ENCODE peak calls at places on chromosome 6, in seven cellular contexts. One of them, this sample, is unnamed.

GRCh38 chr6:155313602-155314091 is 637 bp downstream of the TFB1M start:
- DNase-seq in IMR-90: no peak
- DNase-seq in stomach: no peak
- DNase-seq in stimulated activated CD8-positive, alpha-beta memory T cell treated with anti-CD3 and anti-CD28 coated beads, Interleukin-15, amount 100 ng/mL, for 4 hours: no peak
- DNase-seq in activated T-cell treated with anti-CD3 and anti-CD28 coated beads, Interleukin-2, amount 50 U/mL, for 72 hours: no peak
- DNase-seq in HAP-1: peak
- DNase-seq in SHP77 treated with DMSO at 0.1 percent for 48 hours: no peak
- DNase-seq in this sample: no peak

GRCh38 chr6:116446399-116446798 is 14.8 kb upstream of the CALHM6 start:
- DNase-seq in HAP-1: no peak
- DNase-seq in stimulated activated CD8-positive, alpha-beta memory T cell treated with anti-CD3 and anti-CD28 coated beads, Interleukin-15, amount 100 ng/mL, for 4 hours: no peak
- DNase-seq in activated T-cell treated with anti-CD3 and anti-CD28 coated beads, Interleukin-2, amount 50 U/mL, for 72 hours: no peak
- DNase-seq in stomach: no peak
- DNase-seq in SHP77 treated with DMSO at 0.1 percent for 48 hours: no peak
- DNase-seq in IMR-90: no peak
- DNase-seq in this sample: no peak

GRCh38 chr6:34919651-34920050 is 30.6 kb downstream of the ANKS1A start:
- DNase-seq in HAP-1: no peak
- DNase-seq in stimulated activated CD8-positive, alpha-beta memory T cell treated with anti-CD3 and anti-CD28 coated beads, Interleukin-15, amount 100 ng/mL, for 4 hours: no peak
- DNase-seq in stomach: no peak
- DNase-seq in SHP77 treated with DMSO at 0.1 percent for 48 hours: no peak
- DNase-seq in IMR-90: peak
- DNase-seq in activated T-cell treated with anti-CD3 and anti-CD28 coated beads, Interleukin-2, amount 50 U/mL, for 72 hours: no peak
- DNase-seq in this sample: no peak

GRCh38 chr6:33147807-33148666 is 44.2 kb downstream of the COL11A2 start:
- DNase-seq in HAP-1: peak
- DNase-seq in stimulated activated CD8-positive, alpha-beta memory T cell treated with anti-CD3 and anti-CD28 coated beads, Interleukin-15, amount 100 ng/mL, for 4 hours: no peak
- DNase-seq in SHP77 treated with DMSO at 0.1 percent for 48 hours: no peak
- DNase-seq in activated T-cell treated with anti-CD3 and anti-CD28 coated beads, Interleukin-2, amount 50 U/mL, for 72 hours: no peak
- DNase-seq in IMR-90: peak
- DNase-seq in stomach: no peak
- DNase-seq in this sample: no peak

GRCh38 chr6:53603381-53604121 is 58.6 kb upstream of the GCLC start:
- DNase-seq in SHP77 treated with DMSO at 0.1 percent for 48 hours: no peak
- DNase-seq in HAP-1: no peak
- DNase-seq in activated T-cell treated with anti-CD3 and anti-CD28 coated beads, Interleukin-2, amount 50 U/mL, for 72 hours: no peak
- DNase-seq in stomach: no peak
- DNase-seq in stimulated activated CD8-positive, alpha-beta memory T cell treated with anti-CD3 and anti-CD28 coated beads, Interleukin-15, amount 100 ng/mL, for 4 hours: no peak
- DNase-seq in IMR-90: peak
- DNase-seq in this sample: no peak

GRCh38 chr6:35498407-35499045 is 1.6 kb upstream of the TEAD3 start:
- DNase-seq in stomach: no peak
- DNase-seq in activated T-cell treated with anti-CD3 and anti-CD28 coated beads, Interleukin-2, amount 50 U/mL, for 72 hours: no peak
- DNase-seq in SHP77 treated with DMSO at 0.1 percent for 48 hours: no peak
- DNase-seq in stimulated activated CD8-positive, alpha-beta memory T cell treated with anti-CD3 and anti-CD28 coated beads, Interleukin-15, amount 100 ng/mL, for 4 hours: no peak
- DNase-seq in HAP-1: no peak
- DNase-seq in IMR-90: no peak
- DNase-seq in this sample: no peak

GRCh38 chr6:142867988-142868818 is 76.8 kb downstream of the HIVEP2 start:
- DNase-seq in IMR-90: peak
- DNase-seq in stomach: no peak
- DNase-seq in HAP-1: no peak
- DNase-seq in stimulated activated CD8-positive, alpha-beta memory T cell treated with anti-CD3 and anti-CD28 coated beads, Interleukin-15, amount 100 ng/mL, for 4 hours: no peak
- DNase-seq in activated T-cell treated with anti-CD3 and anti-CD28 coated beads, Interleukin-2, amount 50 U/mL, for 72 hours: no peak
- DNase-seq in SHP77 treated with DMSO at 0.1 percent for 48 hours: no peak
- DNase-seq in this sample: no peak

GRCh38 chr6:39881851-39882566 is 52.3 kb downstream of the MOCS1 start:
- DNase-seq in SHP77 treated with DMSO at 0.1 percent for 48 hours: no peak
- DNase-seq in stomach: no peak
- DNase-seq in IMR-90: peak
- DNase-seq in activated T-cell treated with anti-CD3 and anti-CD28 coated beads, Interleukin-2, amount 50 U/mL, for 72 hours: no peak
- DNase-seq in stimulated activated CD8-positive, alpha-beta memory T cell treated with anti-CD3 and anti-CD28 coated beads, Interleukin-15, amount 100 ng/mL, for 4 hours: no peak
- DNase-seq in HAP-1: no peak
- DNase-seq in this sample: no peak

GRCh38 chr6:35445691-35446090 is 6.4 kb upstream of the FANCE start:
- DNase-seq in stomach: no peak
- DNase-seq in stimulated activated CD8-positive, alpha-beta memory T cell treated with anti-CD3 and anti-CD28 coated beads, Interleukin-15, amount 100 ng/mL, for 4 hours: no peak
- DNase-seq in SHP77 treated with DMSO at 0.1 percent for 48 hours: no peak
- DNase-seq in IMR-90: peak
- DNase-seq in activated T-cell treated with anti-CD3 and anti-CD28 coated beads, Interleukin-2, amount 50 U/mL, for 72 hours: no peak
- DNase-seq in HAP-1: no peak
- DNase-seq in this sample: no peak

This sample was measured in activated gamma-delta T cell.